ENCODE peak calls at places on chromosomes 7 and 10, in six cellular contexts. One of them, this sample, is unnamed.

GRCh38 chr10:3701490-3701889 is 83.5 kb downstream of the KLF6 start:
- DNase-seq in AG04450: no peak
- DNase-seq in anterior cingulate cortex: no peak
- DNase-seq in endothelial cell: no peak
- DNase-seq in stimulated activated CD4-positive, alpha-beta T cell treated with anti-CD3 and anti-CD28 coated beads, Interleukin-2, amount 100 ng/mL, for 48 hours: no peak
- DNase-seq in WERI-Rb-1: no peak
- DNase-seq in this sample: no peak

GRCh38 chr10:92972066-92972870 is 88.3 kb upstream of the CYP26C1 start:
- DNase-seq in AG04450: no peak
- DNase-seq in endothelial cell: no peak
- DNase-seq in stimulated activated CD4-positive, alpha-beta T cell treated with anti-CD3 and anti-CD28 coated beads, Interleukin-2, amount 100 ng/mL, for 48 hours: no peak
- DNase-seq in WERI-Rb-1: no peak
- DNase-seq in anterior cingulate cortex: no peak
- DNase-seq in this sample: peak; percentile 3

GRCh38 chr7:20152057-20152456 is 65.1 kb downstream of the MACC1 start:
- DNase-seq in AG04450: no peak
- DNase-seq in anterior cingulate cortex: no peak
- DNase-seq in WERI-Rb-1: no peak
- DNase-seq in endothelial cell: no peak
- DNase-seq in stimulated activated CD4-positive, alpha-beta T cell treated with anti-CD3 and anti-CD28 coated beads, Interleukin-2, amount 100 ng/mL, for 48 hours: no peak
- DNase-seq in this sample: no peak

GRCh38 chr7:84245831-84246230 is 51.2 kb upstream of the SEMA3A start:
- DNase-seq in AG04450: no peak
- DNase-seq in endothelial cell: no peak
- DNase-seq in stimulated activated CD4-positive, alpha-beta T cell treated with anti-CD3 and anti-CD28 coated beads, Interleukin-2, amount 100 ng/mL, for 48 hours: no peak
- DNase-seq in anterior cingulate cortex: no peak
- DNase-seq in WERI-Rb-1: no peak
- DNase-seq in this sample: no peak

GRCh38 chr7:33043875-33044718 is 18.5 kb downstream of the NT5C3A start:
- DNase-seq in endothelial cell: no peak
- DNase-seq in stimulated activated CD4-positive, alpha-beta T cell treated with anti-CD3 and anti-CD28 coated beads, Interleukin-2, amount 100 ng/mL, for 48 hours: no peak
- DNase-seq in anterior cingulate cortex: no peak
- DNase-seq in AG04450: no peak
- DNase-seq in WERI-Rb-1: no peak
- DNase-seq in this sample: no peak

GRCh38 chr10:24952701-24953349 is 419 bp upstream of the PRTFDC1 start:
- DNase-seq in WERI-Rb-1: peak; percentile 47
- DNase-seq in stimulated activated CD4-positive, alpha-beta T cell treated with anti-CD3 and anti-CD28 coated beads, Interleukin-2, amount 100 ng/mL, for 48 hours: peak; percentile 14
- DNase-seq in endothelial cell: peak; percentile 72
- DNase-seq in AG04450: no peak
- DNase-seq in anterior cingulate cortex: peak; percentile 81
- DNase-seq in this sample: peak; percentile 68

GRCh38 chr7:159229683-159230475 is 85.2 kb upstream of the VIPR2 start:
- DNase-seq in stimulated activated CD4-positive, alpha-beta T cell treated with anti-CD3 and anti-CD28 coated beads, Interleukin-2, amount 100 ng/mL, for 48 hours: no peak
- DNase-seq in AG04450: no peak
- DNase-seq in WERI-Rb-1: no peak
- DNase-seq in anterior cingulate cortex: no peak
- DNase-seq in endothelial cell: no peak
- DNase-seq in this sample: no peak

GRCh38 chr10:51915031-51915542 is 215.7 kb upstream of the CSTF2T start:
- DNase-seq in anterior cingulate cortex: no peak
- DNase-seq in WERI-Rb-1: no peak
- DNase-seq in endothelial cell: no peak
- DNase-seq in stimulated activated CD4-positive, alpha-beta T cell treated with anti-CD3 and anti-CD28 coated beads, Interleukin-2, amount 100 ng/mL, for 48 hours: no peak
- DNase-seq in AG04450: no peak
- DNase-seq in this sample: no peak